ENCODE peak calls at places on chromosomes 5 and 9, in ten cellular contexts. M, U, I, N, X, W, Y, Q, G and P are unnamed samples.

GRCh38 chr5:147455321-147455720 is 54.5 kb downstream of the DPYSL3 start:
- DNase-seq in M (no peak), U (no peak), I (no peak), N (no peak), X (no peak), W (peak), Y (no peak), Q (no peak), G (no peak), P (no peak)

GRCh38 chr9:96644137-96644536 is 11.0 kb downstream of the PRXL2C start:
- DNase-seq in M (no peak), U (no peak), I (no peak), N (no peak), X (no peak), W (no peak), Y (no peak), Q (no peak), G (no peak), P (no peak)

GRCh38 chr5:148615644-148616283 is 38.6 kb downstream of the HTR4 start:
- DNase-seq in M (no peak), U (no peak), I (no peak), N (no peak), X (no peak), W (no peak), Y (no peak), Q (no peak), G (no peak), P (no peak)

GRCh38 chr5:78792342-78793055 is 143.9 kb upstream of the LHFPL2 start:
- DNase-seq in M (no peak), U (no peak), I (no peak), N (no peak), X (no peak), W (no peak), Y (no peak), Q (no peak), G (no peak), P (no peak)

GRCh38 chr5:73093943-73094342 is 26.4 kb upstream of the TMEM171 start:
- DNase-seq in M (no peak), U (no peak), I (no peak), N (no peak), X (peak), W (peak), Y (no peak), Q (no peak), G (no peak), P (no peak)

GRCh38 chr9:123235448-123235847 is 32.9 kb downstream of the STRBP start:
- DNase-seq in M (no peak), U (no peak), I (no peak), N (no peak), X (no peak), W (no peak), Y (no peak), Q (no peak), G (no peak), P (no peak)

GRCh38 chr5:141475625-141476131 is at the start of gene PCDHGC3:
- DNase-seq in M (peak), U (no peak), I (peak), N (peak), X (peak), W (peak), Y (peak), Q (peak), G (peak), P (peak)

GRCh38 chr9:95018099-95018927 is 291.8 kb downstream of the AOPEP start:
- DNase-seq in M (no peak), U (no peak), I (peak), N (no peak), X (no peak), W (peak), Y (no peak), Q (peak), G (no peak), P (no peak)

GRCh38 chr5:56827043-56827442 is 11.7 kb downstream of the MAP3K1 start:
- DNase-seq in M (no peak), U (no peak), I (no peak), N (peak), X (peak), W (no peak), Y (no peak), Q (no peak), G (no peak), P (no peak)